ENCODE peak calls at places on chromosomes 3 and 15, in five cellular contexts. X is HT1080, O is AG10803, S is NCI-H2107, D is lung microvascular endothelial cell. E is an unnamed sample.
A peak's percentile ranks its signal among the peaks of the same experiment; 100 is the strongest.

GRCh38 chr15:100073982-100074381 is 267.8 kb downstream of the ADAMTS17 start:
- DNase-seq in O (no peak), S (no peak), D (no peak), X (no peak), E (no peak)

GRCh38 chr3:141204343-141204742 is 27.3 kb upstream of the PXYLP1 start:
- DNase-seq in X (no peak), D (no peak), S (no peak), O (no peak), E (no peak)

GRCh38 chr15:87777054-87777498 is 479.5 kb downstream of the NTRK3 start:
- DNase-seq in S (no peak), D (no peak), X (peak; percentile 90), O (peak; percentile 86), E (peak; percentile 41)

GRCh38 chr15:70501849-70502248 is 261.5 kb downstream of the UACA start:
- DNase-seq in D (no peak), X (no peak), O (no peak), S (no peak), E (no peak)

GRCh38 chr15:40773496-40773895 is 3.7 kb downstream of the C15orf62 start:
- DNase-seq in S (no peak), O (no peak), X (no peak), D (no peak), E (no peak)

GRCh38 chr15:40108061-40108854 is 421 bp downstream of the BMF start:
- DNase-seq in O (peak; percentile 60), D (peak; percentile 57), S (no peak), X (peak; percentile 31), E (peak; percentile 80)

GRCh38 chr3:58635371-58636285 is 30.9 kb downstream of the FAM3D start:
- DNase-seq in S (no peak), O (no peak), X (no peak), D (no peak), E (no peak)

GRCh38 chr3:41127414-41127813 is 71.9 kb upstream of the CTNNB1 start:
- DNase-seq in X (no peak), D (no peak), S (no peak), O (no peak), E (no peak)

GRCh38 chr15:45729146-45729545 is 94.3 kb downstream of the SQOR start:
- DNase-seq in O (no peak), D (no peak), X (peak; percentile 44), S (no peak), E (no peak)

GRCh38 chr3:23667536-23668429 is 138.0 kb upstream of the UBE2E1 start:
- DNase-seq in D (no peak), O (no peak), S (no peak), X (peak; percentile 10), E (no peak)

GRCh38 chr15:51004103-51004536 is 90.6 kb downstream of the TNFAIP8L3 start:
- DNase-seq in O (peak; percentile 39), D (no peak), X (peak; percentile 24), S (no peak), E (peak; percentile 54)

GRCh38 chr3:135228131-135228530 is 433.1 kb downstream of the EPHB1 start:
- DNase-seq in X (no peak), O (no peak), D (no peak), S (no peak), E (no peak)

GRCh38 chr3:15284121-15284889 is 48.1 kb downstream of the SH3BP5 start:
- DNase-seq in D (no peak), S (peak; percentile 55), X (no peak), O (peak; percentile 24), E (peak; percentile 22)

GRCh38 chr3:176513604-176514003 is 683.7 kb downstream of the TBL1XR1 start:
- DNase-seq in D (no peak), S (no peak), O (no peak), X (no peak), E (no peak)

GRCh38 chr3:16720367-16720766 is 115.1 kb upstream of the DAZL start:
- DNase-seq in S (no peak), X (no peak), O (no peak), D (no peak), E (no peak)

GRCh38 chr3:151346292-151346691 is 16.9 kb upstream of the P2RY13 start:
- DNase-seq in O (no peak), S (no peak), D (no peak), X (no peak), E (no peak)

GRCh38 chr15:42908538-42908937 is 12.0 kb downstream of the TTBK2 start:
- DNase-seq in S (no peak), O (no peak), D (no peak), X (no peak), E (no peak)

GRCh38 chr3:123540285-123540684 is 44.6 kb downstream of the HACD2 start:
- DNase-seq in O (no peak), S (no peak), D (peak; percentile 11), X (peak; percentile 64), E (no peak)

GRCh38 chr3:53489401-53490130 is 4.8 kb upstream of the CACNA1D start:
- DNase-seq in X (no peak), D (no peak), O (no peak), S (no peak), E (no peak)

GRCh38 chr15:89179966-89180875 is 41.2 kb downstream of the RLBP1 start:
- DNase-seq in S (no peak), X (no peak), O (no peak), D (no peak), E (peak; percentile 19)

GRCh38 chr3:12662593-12663310 is 1.2 kb downstream of the RAF1 start:
- DNase-seq in O (peak; percentile 29), S (no peak), D (peak; percentile 48), X (peak; percentile 28), E (peak; percentile 75)

GRCh38 chr3:52552089-52552488 is 15.7 kb downstream of the UQCC5 start:
- DNase-seq in D (no peak), X (no peak), O (no peak), S (no peak), E (peak; percentile 18)

GRCh38 chr3:72174890-72175289 is 389.9 kb upstream of the PROK2 start:
- DNase-seq in O (no peak), D (no peak), S (no peak), X (no peak), E (no peak)

GRCh38 chr15:68578175-68578959 is 426 bp upstream of the CORO2B start:
- DNase-seq in X (peak; percentile 67), D (peak; percentile 73), S (no peak), O (peak; percentile 71), E (peak; percentile 86)

GRCh38 chr3:141294848-141295247 is 63.2 kb downstream of the PXYLP1 start:
- DNase-seq in O (peak; percentile 57), D (peak; percentile 88), X (peak; percentile 78), S (no peak), E (peak; percentile 56)

GRCh38 chr3:143092191-143092590 is 27.4 kb upstream of the CHST2 start:
- DNase-seq in S (no peak), O (no peak), X (no peak), D (no peak), E (no peak)

GRCh38 chr3:172096881-172097420 is 57.6 kb downstream of the FNDC3B start:
- DNase-seq in X (peak; percentile 46), S (no peak), O (peak; percentile 67), D (peak; percentile 53), E (peak; percentile 79)

GRCh38 chr3:149717391-149718056 is 34.8 kb downstream of the COMMD2 start:
- DNase-seq in D (peak; percentile 85), S (peak; percentile 48), O (peak; percentile 81), X (peak; percentile 78), E (peak; percentile 91)

GRCh38 chr15:76060098-76060989 is 559 bp downstream of the TMEM266 start:
- DNase-seq in X (no peak), O (no peak), D (no peak), S (no peak), E (no peak)

GRCh38 chr3:24936574-24936973 is 441.9 kb upstream of the THRB start:
- DNase-seq in D (no peak), O (no peak), X (no peak), S (no peak), E (no peak)

E was measured in adipocyte.